ENCODE peak calls at places on chromosome 3, in nine cellular contexts. U, W, V, D, F, Z, J, P and I are unnamed samples.
A peak's percentile ranks its signal among the peaks of the same experiment; 100 is the strongest.

GRCh38 chr3:133880886-133881455 is 14.7 kb downstream of the RAB6B start:
- DNase-seq in U (no peak), W (no peak), V (no peak), D (no peak), F (no peak), Z (no peak), J (no peak), P (no peak), I (no peak)

GRCh38 chr3:45948409-45948808 is 5.1 kb downstream of the CXCR6 start:
- DNase-seq in U (no peak), W (no peak), V (peak; percentile 87), D (no peak), F (no peak), Z (no peak), J (no peak), P (no peak), I (no peak)

GRCh38 chr3:113287111-113287817 is 75.9 kb downstream of the BOC start:
- DNase-seq in U (peak; percentile 55), W (no peak), V (peak; percentile 95), D (no peak), F (no peak), Z (no peak), J (no peak), P (no peak), I (no peak)

GRCh38 chr3:168117059-168117458 is 21.3 kb upstream of the GOLIM4 start:
- DNase-seq in U (no peak), W (no peak), V (peak; percentile 10), D (no peak), F (no peak), Z (no peak), J (no peak), P (no peak), I (no peak)

GRCh38 chr3:155890671-155891190 is 20.3 kb downstream of the GMPS start:
- DNase-seq in U (no peak), W (no peak), V (peak; percentile 54), D (no peak), F (peak; percentile 63), Z (no peak), J (no peak), P (no peak), I (no peak)

GRCh38 chr3:55668359-55668758 is 181.3 kb upstream of the WNT5A start:
- DNase-seq in U (no peak), W (no peak), V (no peak), D (no peak), F (no peak), Z (no peak), J (no peak), P (no peak), I (no peak)

GRCh38 chr3:152558386-152558785 is 276.5 kb upstream of the P2RY1 start:
- DNase-seq in U (no peak), W (no peak), V (no peak), D (no peak), F (no peak), Z (no peak), J (no peak), P (no peak), I (no peak)

GRCh38 chr3:12288466-12289129 is at the start of gene PPARG:
- DNase-seq in U (peak; percentile 34), W (no peak), V (peak; percentile 77), D (peak; percentile 45), F (peak; percentile 88), Z (no peak), J (peak; percentile 80), P (no peak), I (no peak)

GRCh38 chr3:134485075-134485536 is 679 bp downstream of the ANAPC13 start:
- DNase-seq in U (no peak), W (no peak), V (peak; percentile 21), D (no peak), F (peak; percentile 66), Z (no peak), J (peak; percentile 38), P (no peak), I (no peak)

GRCh38 chr3:186653079-186653710 is 12.6 kb upstream of the HRG start:
- DNase-seq in U (no peak), W (no peak), V (no peak), D (no peak), F (no peak), Z (no peak), J (no peak), P (no peak), I (no peak)

GRCh38 chr3:179323197-179323901 is 518 bp downstream of the ZNF639 start:
- DNase-seq in U (peak; percentile 75), W (peak; percentile 68), V (peak; percentile 94), D (peak; percentile 82), F (peak; percentile 61), Z (peak; percentile 88), J (peak; percentile 91), P (peak; percentile 56), I (peak; percentile 63)

DNA sequence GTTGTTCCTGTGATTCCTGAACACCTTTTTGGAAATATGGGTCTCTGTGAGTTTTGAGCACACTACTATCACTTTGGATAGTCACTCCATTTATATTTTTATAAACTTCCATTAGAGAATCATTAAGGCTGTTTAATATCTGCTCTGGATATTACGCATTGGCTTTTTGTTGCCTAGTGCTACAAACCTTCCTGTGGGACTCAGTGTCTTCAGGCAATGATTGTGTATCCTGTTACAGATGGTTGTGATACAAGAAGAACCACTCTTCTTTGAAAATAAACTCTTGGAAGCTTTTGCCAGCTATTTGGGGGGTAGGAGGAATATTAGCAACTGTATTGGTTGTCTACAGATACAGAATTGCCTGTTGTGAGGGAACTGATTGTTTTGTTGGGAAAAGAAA is 15.6 kb downstream of the GCSAM start:
- DNase-seq in U (no peak), W (no peak), V (no peak), D (no peak), F (no peak), Z (no peak), J (no peak), P (no peak), I (no peak)
- H3K4me1 ChIP-seq in U (peaks cover 11% of the 10 kb centered on the region), W (peaks cover 12% of the 10 kb centered on the region), V (no peaks in the 10 kb centered on the region), D (peaks cover 20% of the 10 kb centered on the region), F (no peaks in the 10 kb centered on the region), Z (no peaks in the 10 kb centered on the region), J (peaks cover 4% of the 10 kb centered on the region), P (peaks cover 4% of the 10 kb centered on the region), I (peaks cover 3% of the 10 kb centered on the region)

GRCh38 chr3:127717357-127718243 is 44.8 kb downstream of the ABTB1 start:
- DNase-seq in U (no peak), W (no peak), V (no peak), D (no peak), F (no peak), Z (no peak), J (peak; percentile 56), P (no peak), I (no peak)

GRCh38 chr3:127714866-127715265 is 42.1 kb downstream of the ABTB1 start:
- DNase-seq in U (no peak), W (no peak), V (no peak), D (no peak), F (no peak), Z (no peak), J (peak; percentile 30), P (no peak), I (no peak)

GRCh38 chr3:127714151-127714571 is 41.4 kb downstream of the ABTB1 start:
- DNase-seq in U (no peak), W (no peak), V (no peak), D (no peak), F (no peak), Z (no peak), J (peak; percentile 56), P (no peak), I (no peak)

GRCh38 chr3:127716334-127716733 is 43.6 kb downstream of the ABTB1 start:
- DNase-seq in U (no peak), W (no peak), V (no peak), D (no peak), F (no peak), Z (no peak), J (no peak), P (no peak), I (no peak)

GRCh38 chr3:127715541-127715940 is 42.8 kb downstream of the ABTB1 start:
- DNase-seq in U (no peak), W (no peak), V (no peak), D (no peak), F (no peak), Z (no peak), J (no peak), P (no peak), I (no peak)
- H3K4me1 ChIP-seq in U (peaks cover 18% of the 10 kb centered on the region), W (no peaks in the 10 kb centered on the region), V (no peaks in the 10 kb centered on the region), D (peaks cover 99% of the 10 kb centered on the region), F (no peaks in the 10 kb centered on the region), Z (no peaks in the 10 kb centered on the region), J (peaks cover 28% of the 10 kb centered on the region), P (no peaks in the 10 kb centered on the region), I (no peaks in the 10 kb centered on the region)

GRCh38 chr3:125054436-125055164 is 1.2 kb downstream of the HEG1 start:
- DNase-seq in U (peak; percentile 55), W (peak; percentile 28), V (peak; percentile 91), D (no peak), F (peak; percentile 64), Z (no peak), J (no peak), P (peak; percentile 40), I (peak; percentile 39)
- H3K4me1 ChIP-seq in U (peaks cover 35% of the 10 kb centered on the region), W (peaks cover 56% of the 10 kb centered on the region), V (peaks cover 51% of the 10 kb centered on the region), D (peaks cover 82% of the 10 kb centered on the region), F (no peaks in the 10 kb centered on the region), Z (no peaks in the 10 kb centered on the region), J (peaks cover 40% of the 10 kb centered on the region), P (peaks cover 44% of the 10 kb centered on the region), I (peaks cover 53% of the 10 kb centered on the region)

GRCh38 chr3:71125729-71126128 is 457.8 kb downstream of the FOXP1 start:
- DNase-seq in U (no peak), W (no peak), V (no peak), D (no peak), F (no peak), Z (no peak), J (no peak), P (no peak), I (no peak)

GRCh38 chr3:71129611-71130515 is 453.7 kb downstream of the FOXP1 start:
- DNase-seq in U (peak; percentile 65), W (peak; percentile 24), V (peak; percentile 69), D (no peak), F (peak; percentile 40), Z (no peak), J (no peak), P (peak; percentile 51), I (no peak)

GRCh38 chr3:71128951-71129350 is 454.6 kb downstream of the FOXP1 start:
- DNase-seq in U (no peak), W (no peak), V (peak; percentile 58), D (no peak), F (no peak), Z (no peak), J (no peak), P (no peak), I (no peak)

GRCh38 chr3:71127052-71127451 is 456.5 kb downstream of the FOXP1 start:
- DNase-seq in U (no peak), W (no peak), V (no peak), D (no peak), F (no peak), Z (no peak), J (no peak), P (no peak), I (no peak)

DNA sequence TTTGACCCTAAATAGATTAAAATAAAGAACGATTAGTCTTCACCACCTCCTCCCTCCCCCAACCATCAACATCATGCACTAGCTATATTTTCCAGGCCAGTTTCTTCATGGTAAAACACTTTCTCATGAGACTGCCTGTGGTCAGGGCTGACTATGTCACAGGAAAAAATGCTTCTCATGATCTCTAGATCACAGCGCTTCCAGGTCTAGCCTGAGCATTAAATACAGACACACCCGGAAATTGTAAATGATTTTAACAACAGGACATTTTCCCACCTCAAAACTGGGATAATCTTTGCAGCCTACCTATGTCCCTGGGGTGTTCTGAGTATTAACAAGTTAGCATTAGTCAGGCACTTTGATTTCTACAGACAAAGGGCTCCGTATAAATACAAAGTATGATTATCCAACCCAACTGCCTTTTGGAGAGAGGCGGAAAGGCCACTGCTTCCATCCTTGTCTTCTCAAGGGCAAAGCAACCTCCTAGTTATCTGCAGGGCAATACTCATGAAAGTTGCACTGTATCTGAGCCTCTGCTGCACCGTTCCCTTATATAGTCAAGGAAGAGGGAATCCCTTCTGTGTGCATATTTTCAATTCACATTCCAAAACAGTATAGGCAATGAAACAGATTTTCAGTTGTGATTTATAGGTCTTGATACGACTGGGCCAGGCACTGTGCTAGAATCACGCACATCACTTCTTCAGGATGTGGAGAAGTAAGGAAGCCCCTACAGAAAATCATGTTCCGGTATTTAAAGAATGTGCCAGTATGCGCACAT is 455.9 kb downstream of the FOXP1 start:
- DNase-seq in U (peak; percentile 22), W (no peak), V (peak; percentile 55), D (no peak), F (peak; percentile 49), Z (no peak), J (no peak), P (peak; percentile 27), I (peak; percentile 46)
- H3K4me1 ChIP-seq in U (peaks cover 8% of the 10 kb centered on the region), W (peaks cover 54% of the 10 kb centered on the region), V (peaks cover 30% of the 10 kb centered on the region), D (peaks cover 88% of the 10 kb centered on the region), F (peaks cover 12% of the 10 kb centered on the region), Z (no peaks in the 10 kb centered on the region), J (peaks cover 6% of the 10 kb centered on the region), P (peaks cover 54% of the 10 kb centered on the region), I (peaks cover 66% of the 10 kb centered on the region)